ENCODE peak calls at places on chromosomes 7 and 10, in ten cellular contexts. T is Calu3, C is NB4, J is choroid plexus epithelial cell, X is lower leg skin, D is osteocyte, Z is pancreas, S is body of pancreas, W is BE2C, P is kidney. F is an unnamed sample.

GRCh38 chr10:49323171-49323895 is 24.4 kb downstream of the C10orf71 start:
- DNase-seq in T (no peak), C (no peak), J (no peak), X (peak), D (peak), Z (no peak), S (no peak), W (no peak), P (no peak), F (no peak)

GRCh38 chr7:112347088-112347487 is 103.2 kb upstream of the IFRD1 start:
- DNase-seq in T (no peak), C (no peak), J (no peak), X (no peak), D (no peak), Z (no peak), S (no peak), W (no peak), P (no peak), F (no peak)

GRCh38 chr10:17756557-17757208 is 4.7 kb downstream of the TMEM236 start:
- DNase-seq in T (peak), C (no peak), J (peak), X (no peak), D (no peak), Z (no peak), S (peak), W (no peak), P (no peak), F (peak)

GRCh38 chr10:1601371-1601906 is 135.9 kb downstream of the ADARB2 start:
- DNase-seq in T (no peak), C (no peak), J (no peak), X (peak), D (peak), Z (no peak), S (no peak), W (no peak), P (no peak), F (no peak)

GRCh38 chr7:7969306-7970112 is 913 bp downstream of the GLCCI1 start:
- DNase-seq in T (peak), C (peak), J (peak), X (peak), D (peak), Z (peak), S (peak), W (peak), P (peak), F (peak)

GRCh38 chr10:118668228-118668952 is 72.9 kb upstream of the PRLHR start:
- DNase-seq in T (no peak), C (no peak), J (no peak), X (no peak), D (no peak), Z (no peak), S (no peak), W (no peak), P (no peak), F (no peak)

GRCh38 chr10:1156616-1156886 is 100.4 kb downstream of the WDR37 start:
- DNase-seq in T (no peak), C (no peak), J (no peak), X (peak), D (no peak), Z (no peak), S (no peak), W (no peak), P (no peak), F (no peak)

GRCh38 chr7:46320956-46321355 is 399.9 kb upstream of the IGFBP3 start:
- DNase-seq in T (no peak), C (no peak), J (peak), X (no peak), D (no peak), Z (no peak), S (no peak), W (no peak), P (no peak), F (no peak)

GRCh38 chr10:104441601-104442000 is 88.0 kb downstream of the CFAP58 start:
- DNase-seq in T (no peak), C (peak), J (peak), X (no peak), D (no peak), Z (no peak), S (no peak), W (no peak), P (no peak), F (peak)

GRCh38 chr7:87875151-87876039 is 765 bp downstream of the SLC25A40 start:
- DNase-seq in T (no peak), C (peak), J (peak), X (peak), D (no peak), Z (peak), S (peak), W (no peak), P (peak), F (peak)

GRCh38 chr7:40965745-40966144 is 737.1 kb downstream of the INHBA start:
- DNase-seq in T (no peak), C (no peak), J (no peak), X (no peak), D (no peak), Z (no peak), S (no peak), W (no peak), P (no peak), F (peak)

GRCh38 chr10:93063217-93063976 is 2.8 kb downstream of the CYP26C1 start:
- DNase-seq in T (no peak), C (no peak), J (no peak), X (no peak), D (no peak), Z (peak), S (no peak), W (no peak), P (peak), F (no peak)

GRCh38 chr7:17921891-17922416 is 18.3 kb downstream of the SNX13 start:
- DNase-seq in T (no peak), C (no peak), J (no peak), X (no peak), D (no peak), Z (no peak), S (no peak), W (no peak), P (no peak), F (no peak)

GRCh38 chr7:73452999-73453635 is 19.5 kb downstream of the FZD9 start:
- DNase-seq in T (no peak), C (no peak), J (peak), X (no peak), D (no peak), Z (no peak), S (no peak), W (no peak), P (no peak), F (no peak)

GRCh38 chr10:6505300-6505699 is 74.8 kb downstream of the PRKCQ start:
- DNase-seq in T (no peak), C (no peak), J (no peak), X (no peak), D (no peak), Z (no peak), S (no peak), W (no peak), P (no peak), F (no peak)

GRCh38 chr7:38977658-38978057 is at the start of gene POU6F2:
- DNase-seq in T (no peak), C (no peak), J (no peak), X (no peak), D (no peak), Z (no peak), S (no peak), W (no peak), P (no peak), F (no peak)

GRCh38 chr10:129942936-129943724 is 20.9 kb downstream of the EBF3 start:
- DNase-seq in T (no peak), C (no peak), J (no peak), X (no peak), D (no peak), Z (no peak), S (no peak), W (no peak), P (no peak), F (no peak)

GRCh38 chr7:150784954-150785353 is 15.2 kb downstream of the TMEM176B start:
- DNase-seq in T (no peak), C (no peak), J (no peak), X (peak), D (no peak), Z (no peak), S (no peak), W (no peak), P (no peak), F (no peak)

GRCh38 chr7:141975806-141976523 is 2.4 kb upstream of the TAS2R38 start:
- DNase-seq in T (peak), C (peak), J (peak), X (peak), D (peak), Z (peak), S (peak), W (peak), P (peak), F (peak)
- TF ChIP-seq CTCF in T (peak), C (peak), J (peak), X (no peak), D (peak), Z (peak), S (peak), W (peak), P (peak), F (peak)

GRCh38 chr10:33556581-33556980 is 222.1 kb upstream of the NRP1 start:
- DNase-seq in T (no peak), C (no peak), J (no peak), X (no peak), D (no peak), Z (no peak), S (no peak), W (no peak), P (no peak), F (no peak)

GRCh38 chr10:33556103-33556502 is 221.6 kb upstream of the NRP1 start:
- DNase-seq in T (no peak), C (no peak), J (no peak), X (no peak), D (no peak), Z (no peak), S (no peak), W (no peak), P (no peak), F (no peak)

GRCh38 chr10:33557313-33557712 is 222.8 kb upstream of the NRP1 start:
- DNase-seq in T (no peak), C (no peak), J (no peak), X (no peak), D (no peak), Z (no peak), S (no peak), W (no peak), P (no peak), F (no peak)

GRCh38 chr10:33553951-33554571 is 219.6 kb upstream of the NRP1 start:
- DNase-seq in T (no peak), C (no peak), J (no peak), X (no peak), D (no peak), Z (no peak), S (no peak), W (no peak), P (no peak), F (no peak)

GRCh38 chr10:33559105-33559504 is 224.6 kb upstream of the NRP1 start:
- DNase-seq in T (no peak), C (no peak), J (peak), X (no peak), D (no peak), Z (no peak), S (no peak), W (peak), P (no peak), F (peak)
- TF ChIP-seq CTCF in T (no peak), C (no peak), J (no peak), X (no peak), D (no peak), Z (no peak), S (no peak), W (no peak), P (no peak), F (no peak)

GRCh38 chr10:87862644-87863101 is 660 bp downstream of the KLLN start:
- DNase-seq in T (no peak), C (no peak), J (no peak), X (no peak), D (no peak), Z (no peak), S (no peak), W (no peak), P (no peak), F (no peak)
- TF ChIP-seq CTCF in T (no peak), C (no peak), J (no peak), X (no peak), D (no peak), Z (no peak), S (no peak), W (no peak), P (no peak), F (no peak)

DNA sequence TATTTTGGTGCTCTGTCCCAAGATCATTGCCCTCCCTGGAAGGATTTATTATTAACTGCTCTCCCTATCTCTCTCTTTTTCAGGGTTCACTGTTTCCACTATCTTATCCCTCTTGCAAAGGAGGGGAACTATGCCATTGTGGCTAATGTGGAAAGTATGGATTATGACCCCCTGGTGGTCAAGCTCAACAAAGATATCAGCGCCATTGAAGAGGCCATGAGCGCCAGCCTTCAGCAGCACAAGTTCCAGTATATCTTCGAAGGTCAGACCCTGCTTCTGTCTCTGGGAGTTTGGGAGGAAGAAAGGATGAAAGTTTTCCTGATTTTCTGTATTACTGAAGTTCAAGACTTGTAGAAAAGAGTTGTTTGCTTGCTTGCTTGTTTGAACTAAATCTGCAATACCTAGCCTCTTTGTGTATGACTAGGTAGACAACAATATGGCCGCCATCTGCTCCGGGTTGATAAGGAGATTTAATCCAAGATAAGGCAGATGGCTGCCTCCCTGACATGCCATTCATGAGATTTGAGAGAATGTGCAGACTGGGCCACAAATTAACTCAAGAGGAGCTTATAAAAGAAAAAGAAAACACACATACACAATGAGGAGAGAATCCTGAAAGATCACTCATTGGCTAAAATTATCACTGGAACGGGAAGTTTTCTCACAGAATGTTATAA is 122.2 kb upstream of the LRGUK start:
- DNase-seq in T (no peak), C (no peak), J (no peak), X (no peak), D (no peak), Z (no peak), S (no peak), W (no peak), P (no peak), F (no peak)
- TF ChIP-seq CTCF in T (no peak), C (no peak), J (no peak), X (no peak), D (no peak), Z (no peak), S (no peak), W (peak), P (no peak), F (no peak)

GRCh38 chr10:73897693-73898092 is 13.2 kb upstream of the PLAU start:
- DNase-seq in T (no peak), C (no peak), J (no peak), X (no peak), D (no peak), Z (no peak), S (no peak), W (no peak), P (no peak), F (no peak)

GRCh38 chr10:73891585-73891984 is 17.2 kb upstream of the CAMK2G start:
- DNase-seq in T (no peak), C (no peak), J (no peak), X (no peak), D (no peak), Z (no peak), S (no peak), W (no peak), P (no peak), F (no peak)

GRCh38 chr10:73893386-73893785 is 17.5 kb upstream of the PLAU start:
- DNase-seq in T (no peak), C (no peak), J (no peak), X (no peak), D (no peak), Z (no peak), S (no peak), W (no peak), P (no peak), F (no peak)

GRCh38 chr10:73892314-73893080 is 18.1 kb upstream of the CAMK2G start:
- DNase-seq in T (no peak), C (no peak), J (peak), X (no peak), D (no peak), Z (no peak), S (no peak), W (no peak), P (no peak), F (no peak)

GRCh38 chr10:73894245-73894971 is 16.5 kb upstream of the PLAU start:
- DNase-seq in T (no peak), C (no peak), J (peak), X (no peak), D (no peak), Z (no peak), S (no peak), W (no peak), P (no peak), F (peak)
- TF ChIP-seq CTCF in T (no peak), C (no peak), J (no peak), X (no peak), D (no peak), Z (no peak), S (no peak), W (no peak), P (no peak), F (no peak)

GRCh38 chr7:107386543-107386900 is 83.3 kb upstream of the GPR22 start:
- DNase-seq in T (no peak), C (no peak), J (no peak), X (no peak), D (no peak), Z (no peak), S (no peak), W (no peak), P (no peak), F (no peak)

GRCh38 chr7:107384025-107384424 is 85.8 kb upstream of the GPR22 start:
- DNase-seq in T (no peak), C (peak), J (no peak), X (no peak), D (no peak), Z (no peak), S (no peak), W (no peak), P (no peak), F (no peak)

GRCh38 chr7:107388604-107389003 is 81.3 kb upstream of the GPR22 start:
- DNase-seq in T (no peak), C (no peak), J (no peak), X (no peak), D (no peak), Z (no peak), S (no peak), W (no peak), P (no peak), F (no peak)

GRCh38 chr7:107387573-107388219 is 82.2 kb upstream of the GPR22 start:
- DNase-seq in T (no peak), C (no peak), J (peak), X (no peak), D (no peak), Z (no peak), S (no peak), W (no peak), P (no peak), F (no peak)

DNA sequence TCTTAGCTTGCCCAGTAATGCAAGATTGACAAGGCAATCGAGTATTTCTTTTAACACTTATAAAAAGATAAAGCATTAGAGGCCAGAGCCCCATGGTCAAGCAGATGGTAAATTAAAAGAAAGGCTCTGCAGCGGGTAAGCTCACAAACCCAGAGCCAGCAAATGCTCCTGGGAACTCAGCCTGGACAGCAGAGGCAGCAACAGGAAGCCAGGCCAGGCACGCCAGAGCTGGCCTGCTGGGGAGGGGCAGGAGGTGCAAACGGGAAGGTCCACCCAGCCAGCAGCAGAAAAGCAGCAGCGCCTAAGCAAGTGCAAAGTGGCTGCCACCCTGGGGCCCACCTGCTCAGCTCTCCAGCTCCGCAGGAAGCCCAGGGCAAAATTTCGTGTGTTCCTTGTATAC is 82.8 kb upstream of the GPR22 start:
- DNase-seq in T (no peak), C (no peak), J (peak), X (peak), D (no peak), Z (no peak), S (no peak), W (peak), P (peak), F (no peak)
- TF ChIP-seq CTCF in T (no peak), C (no peak), J (peak), X (no peak), D (no peak), Z (no peak), S (no peak), W (no peak), P (no peak), F (no peak)

GRCh38 chr10:14322531-14322930 is 8.2 kb downstream of the FRMD4A start:
- DNase-seq in T (no peak), C (no peak), J (no peak), X (no peak), D (no peak), Z (no peak), S (no peak), W (no peak), P (no peak), F (no peak)

GRCh38 chr10:14327535-14327934 is 3.2 kb downstream of the FRMD4A start:
- DNase-seq in T (no peak), C (no peak), J (no peak), X (no peak), D (no peak), Z (no peak), S (no peak), W (no peak), P (no peak), F (no peak)

GRCh38 chr10:14326581-14326980 is 4.1 kb downstream of the FRMD4A start:
- DNase-seq in T (no peak), C (no peak), J (no peak), X (no peak), D (no peak), Z (no peak), S (no peak), W (no peak), P (no peak), F (no peak)

GRCh38 chr10:14328881-14329280 is 1.8 kb downstream of the FRMD4A start:
- DNase-seq in T (no peak), C (no peak), J (no peak), X (no peak), D (no peak), Z (no peak), S (no peak), W (no peak), P (no peak), F (no peak)

DNA sequence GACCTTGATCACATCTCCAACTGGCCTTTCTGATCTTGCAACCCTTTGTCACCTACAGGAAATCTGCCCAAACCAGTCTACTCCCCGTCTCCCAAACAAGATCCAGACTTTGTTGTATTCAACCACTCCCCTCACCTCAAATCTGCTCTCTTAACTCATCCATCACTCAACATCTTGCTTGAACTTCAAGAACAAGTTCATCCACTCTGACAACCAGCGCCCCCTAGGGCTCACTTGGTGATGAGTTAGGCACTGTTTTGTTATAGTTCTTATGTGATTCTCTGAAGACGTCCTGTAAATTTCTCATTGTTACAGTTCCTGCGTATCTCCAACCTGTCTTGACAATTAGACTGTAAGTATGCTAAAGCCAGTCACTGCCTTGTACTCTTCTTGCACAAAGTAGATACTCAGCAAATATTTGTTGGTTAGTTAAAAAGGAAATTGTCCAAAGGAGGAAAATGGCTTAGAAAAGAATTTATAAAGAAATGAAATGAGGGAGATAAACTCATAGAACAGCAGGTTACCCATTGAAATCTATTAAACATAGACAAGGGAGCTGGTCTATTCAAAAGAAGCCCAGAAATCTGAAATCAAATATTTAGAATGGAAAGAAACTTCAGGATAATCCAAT is 5.3 kb downstream of the FRMD4A start:
- DNase-seq in T (peak), C (peak), J (peak), X (no peak), D (no peak), Z (peak), S (peak), W (peak), P (no peak), F (peak)
- TF ChIP-seq CTCF in T (peak), C (peak), J (peak), X (no peak), D (peak), Z (peak), S (peak), W (peak), P (no peak), F (peak)

F was measured in mammary epithelial cell.